ENCODE peak calls at places on chromosomes 1 and 21, in five cellular contexts. O is Daoy; T is PC-9; G is CD8-positive, alpha-beta T cell; D is GM03348. P is an unnamed sample.

GRCh38 chr1:112991721-112992120 is 35.7 kb upstream of the SLC16A1 start:
- DNase-seq in O (no peak), T (no peak), D (no peak), G (no peak), P (no peak)

GRCh38 chr1:93350322-93350721 is 4.6 kb downstream of the DR1 start:
- DNase-seq in G (no peak), D (no peak), O (no peak), T (no peak), P (no peak)

GRCh38 chr1:204730826-204731459 is 45.4 kb upstream of the LRRN2 start:
- DNase-seq in O (no peak), D (no peak), T (peak), G (no peak), P (no peak)

GRCh38 chr1:63082754-63083153 is 239.6 kb upstream of the FOXD3 start:
- DNase-seq in G (no peak), D (no peak), O (no peak), T (no peak), P (no peak)

GRCh38 chr1:160777486-160778089 is 18.4 kb upstream of the LY9 start:
- DNase-seq in T (no peak), D (no peak), O (peak), G (peak), P (peak)

GRCh38 chr1:23726669-23727068 is 16.6 kb upstream of the ELOA start:
- DNase-seq in T (no peak), D (no peak), G (no peak), O (no peak), P (peak)

GRCh38 chr21:29546071-29546470 is 247.3 kb downstream of the BACH1 start:
- DNase-seq in G (no peak), O (no peak), D (peak), T (no peak), P (peak)

GRCh38 chr21:20425856-20426255 is 572.4 kb upstream of the NCAM2 start:
- DNase-seq in O (no peak), T (no peak), G (no peak), D (no peak), P (no peak)

GRCh38 chr1:53618218-53619087 is 120.5 kb downstream of the GLIS1 start:
- DNase-seq in O (no peak), T (no peak), G (no peak), D (no peak), P (no peak)

GRCh38 chr1:66676616-66677298 is 75.5 kb upstream of the DYNLT5 start:
- DNase-seq in O (peak), G (no peak), D (peak), T (no peak), P (peak)

GRCh38 chr1:99820546-99820945 is 29.6 kb upstream of the AGL start:
- DNase-seq in D (no peak), G (no peak), O (no peak), T (no peak), P (no peak)

GRCh38 chr1:3623441-3624150 is 1.2 kb upstream of the TPRG1L start:
- DNase-seq in G (no peak), O (no peak), T (no peak), D (peak), P (peak)

GRCh38 chr1:44500181-44501021 is 95.3 kb downstream of the RNF220 start:
- DNase-seq in G (no peak), O (no peak), D (peak), T (no peak), P (peak)

GRCh38 chr1:29650041-29650400 is 413.7 kb downstream of the PTPRU start:
- DNase-seq in G (no peak), O (no peak), D (no peak), T (no peak), P (peak)

GRCh38 chr1:54547601-54548388 is at the start of gene ACOT11:
- DNase-seq in D (peak), G (no peak), T (no peak), O (peak), P (peak)

GRCh38 chr1:42137766-42138165 is 15.4 kb upstream of the GUCA2B start:
- DNase-seq in O (no peak), T (no peak), D (no peak), G (no peak), P (no peak)

GRCh38 chr1:89068291-89068690 is 3.3 kb upstream of the GBP1 start:
- DNase-seq in D (peak), O (peak), G (no peak), T (peak), P (peak)

GRCh38 chr1:54046671-54047383 is 6.2 kb downstream of the TMEM59 start:
- DNase-seq in T (no peak), O (no peak), G (no peak), D (no peak), P (peak)

GRCh38 chr1:180539103-180539502 is 19.7 kb upstream of the OVAAL start:
- DNase-seq in T (no peak), O (no peak), D (no peak), G (no peak), P (no peak)

GRCh38 chr1:64917328-64917861 is 49.0 kb downstream of the JAK1 start:
- DNase-seq in D (peak), T (peak), G (no peak), O (peak), P (peak)

GRCh38 chr1:153389394-153389793 is 1.5 kb downstream of the S100A8 start:
- DNase-seq in G (no peak), O (no peak), T (no peak), D (no peak), P (no peak)

GRCh38 chr1:156276532-156276931 is 6.1 kb downstream of the SMG5 start:
- DNase-seq in T (no peak), D (peak), G (no peak), O (no peak), P (peak)

GRCh38 chr1:61120998-61121397 is 38.6 kb downstream of the NFIA start:
- DNase-seq in D (peak), G (no peak), T (no peak), O (no peak), P (peak)

GRCh38 chr1:229664133-229664689 is 38.2 kb downstream of the URB2 start:
- DNase-seq in T (no peak), D (no peak), O (peak), G (peak), P (peak)

GRCh38 chr1:4081806-4082645 is 182.0 kb upstream of the C1orf174 start:
- DNase-seq in T (no peak), O (no peak), G (no peak), D (no peak), P (no peak)

GRCh38 chr1:53180226-53180625 is 16.4 kb upstream of the CPT2 start:
- DNase-seq in D (no peak), G (no peak), T (no peak), O (no peak), P (peak)

GRCh38 chr1:218772575-218772974 is 401.1 kb upstream of the LYPLAL1 start:
- DNase-seq in O (no peak), D (peak), G (no peak), T (no peak), P (peak)

GRCh38 chr1:152413909-152414308 is at the start of gene CRNN:
- DNase-seq in G (no peak), O (no peak), T (no peak), D (no peak), P (no peak)

GRCh38 chr1:166603296-166603695 is 236.0 kb upstream of the POGK start:
- DNase-seq in G (no peak), D (no peak), O (no peak), T (peak), P (no peak)

GRCh38 chr1:34460193-34460592 is 283.5 kb downstream of the C1orf94 start:
- DNase-seq in O (peak), T (no peak), G (peak), D (peak), P (peak)

GRCh38 chr1:18060331-18060730 is 47.3 kb upstream of the IGSF21 start:
- DNase-seq in O (no peak), T (no peak), G (no peak), D (no peak), P (no peak)

GRCh38 chr21:33936221-33937038 is 20.8 kb upstream of the ATP5PO start:
- DNase-seq in D (peak), O (no peak), T (no peak), G (peak), P (peak)

GRCh38 chr1:234613128-234613875 is 3.3 kb upstream of the IRF2BP2 start:
- DNase-seq in O (no peak), G (no peak), D (peak), T (peak), P (peak)

GRCh38 chr1:212683357-212683722 is 16.3 kb downstream of the BATF3 start:
- DNase-seq in D (no peak), O (peak), T (no peak), G (peak), P (no peak)

GRCh38 chr1:145858238-145858936 is 494 bp downstream of the PIAS3 start:
- DNase-seq in G (peak), T (no peak), D (peak), O (peak), P (peak)

GRCh38 chr1:78069784-78070183 is 24.0 kb downstream of the GIPC2 start:
- DNase-seq in O (no peak), T (no peak), D (no peak), G (no peak), P (peak)

GRCh38 chr1:210600421-210601195 is 271.9 kb downstream of the HHAT start:
- DNase-seq in O (peak), T (no peak), D (no peak), G (no peak), P (peak)

GRCh38 chr1:31413405-31414005 is 492 bp downstream of the SERINC2 start:
- DNase-seq in T (no peak), G (peak), O (peak), D (peak), P (peak)

GRCh38 chr1:67429528-67430357 is 459 bp downstream of the SERBP1 start:
- DNase-seq in T (no peak), G (peak), O (peak), D (peak), P (peak)